ENCODE peak calls at places on chromosomes 6 and 20, in seven cellular contexts. S is A549; E is prostate gland; P is A673; B is tibial nerve; O is ovary; U is CD8-positive, alpha-beta T cell. V is an unnamed sample.
A peak's percentile ranks its signal among the peaks of the same experiment; 100 is the strongest.

GRCh38 chr6:73644941-73645591 is 8.7 kb downstream of the SLC17A5 start:
- DNase-seq in P (no peak), O (no peak), U (no peak), B (no peak), E (no peak), S (no peak), V (no peak)

GRCh38 chr6:157830354-157831017 is 7.4 kb downstream of the SNX9 start:
- DNase-seq in O (no peak), B (no peak), E (no peak), P (no peak), U (no peak), S (no peak), V (no peak)

GRCh38 chr6:142301421-142302391 is at the start of gene ADGRG6:
- DNase-seq in S (peak; percentile 7), E (peak; percentile 39), U (peak; percentile 34), B (no peak), O (no peak), P (peak; percentile 33), V (peak; percentile 80)

GRCh38 chr6:24385536-24386269 is 17.0 kb upstream of the MRS2 start:
- DNase-seq in U (no peak), B (no peak), E (no peak), O (no peak), S (no peak), P (no peak), V (no peak)

GRCh38 chr6:105424177-105424783 is 21.4 kb upstream of the PREP start:
- DNase-seq in E (no peak), B (peak; percentile 58), S (peak; percentile 31), O (peak; percentile 48), P (peak; percentile 77), U (peak; percentile 52), V (no peak)

GRCh38 chr6:18391018-18391417 is 3.9 kb downstream of the RNF144B start:
- DNase-seq in E (no peak), P (no peak), B (no peak), O (no peak), S (no peak), U (no peak), V (no peak)

GRCh38 chr6:2632368-2632767 is 118.4 kb downstream of the MYLK4 start:
- DNase-seq in U (no peak), S (no peak), O (no peak), B (no peak), E (no peak), P (no peak), V (no peak)

GRCh38 chr6:127481081-127481480 is 21.9 kb upstream of the KIAA0408 start:
- DNase-seq in S (no peak), P (no peak), E (no peak), U (no peak), O (no peak), B (no peak), V (no peak)

GRCh38 chr6:169959129-169960002 is 207.9 kb downstream of the ERMARD start:
- DNase-seq in B (no peak), S (no peak), U (peak; percentile 90), O (peak; percentile 38), P (no peak), E (peak; percentile 71), V (peak; percentile 68)

GRCh38 chr6:34513628-34514027 is 42.5 kb downstream of the SPDEF start:
- DNase-seq in S (no peak), E (no peak), O (no peak), B (no peak), P (no peak), U (no peak), V (no peak)

GRCh38 chr20:20367681-20368413 is at the start of gene INSM1:
- DNase-seq in E (no peak), O (no peak), S (no peak), U (no peak), B (no peak), P (peak; percentile 44), V (no peak)

GRCh38 chr6:26028753-26029569 is 58.3 kb upstream of the HFE start:
- DNase-seq in S (no peak), B (no peak), E (no peak), U (no peak), P (peak; percentile 26), O (no peak), V (no peak)

GRCh38 chr6:2695464-2696095 is 55.1 kb downstream of the MYLK4 start:
- DNase-seq in P (peak; percentile 44), O (no peak), E (no peak), U (no peak), S (no peak), B (no peak), V (no peak)

GRCh38 chr6:55388161-55388560 is 60.9 kb downstream of the GFRAL start:
- DNase-seq in P (no peak), U (no peak), O (no peak), E (no peak), B (no peak), S (no peak), V (no peak)

GRCh38 chr6:170128811-170129681 is 161.8 kb downstream of the DLL1 start:
- DNase-seq in O (peak; percentile 13), S (no peak), U (no peak), B (no peak), P (no peak), E (no peak), V (peak; percentile 59)

GRCh38 chr6:66568271-66568670 is 861.2 kb upstream of the EYS start:
- DNase-seq in U (no peak), B (no peak), O (no peak), E (no peak), P (no peak), S (no peak), V (no peak)

GRCh38 chr6:135880066-135880972 is 28.8 kb downstream of the PDE7B start:
- DNase-seq in B (no peak), E (no peak), O (no peak), S (peak; percentile 3), P (no peak), U (peak; percentile 70), V (no peak)

GRCh38 chr6:145147559-145147958 is 587.8 kb downstream of the EPM2A start:
- DNase-seq in E (no peak), S (no peak), O (no peak), U (no peak), B (no peak), P (no peak), V (no peak)

GRCh38 chr6:145151624-145152023 is 583.7 kb downstream of the EPM2A start:
- DNase-seq in B (no peak), E (no peak), P (no peak), S (no peak), U (no peak), O (no peak), V (no peak)

GRCh38 chr6:145143379-145143778 is 591.9 kb downstream of the EPM2A start:
- DNase-seq in O (no peak), U (no peak), E (no peak), B (no peak), S (no peak), P (no peak), V (no peak)

GRCh38 chr6:145148392-145149175 is 586.7 kb downstream of the EPM2A start:
- DNase-seq in S (peak; percentile 2), B (no peak), E (no peak), P (no peak), O (no peak), U (no peak), V (peak; percentile 66)

DNA sequence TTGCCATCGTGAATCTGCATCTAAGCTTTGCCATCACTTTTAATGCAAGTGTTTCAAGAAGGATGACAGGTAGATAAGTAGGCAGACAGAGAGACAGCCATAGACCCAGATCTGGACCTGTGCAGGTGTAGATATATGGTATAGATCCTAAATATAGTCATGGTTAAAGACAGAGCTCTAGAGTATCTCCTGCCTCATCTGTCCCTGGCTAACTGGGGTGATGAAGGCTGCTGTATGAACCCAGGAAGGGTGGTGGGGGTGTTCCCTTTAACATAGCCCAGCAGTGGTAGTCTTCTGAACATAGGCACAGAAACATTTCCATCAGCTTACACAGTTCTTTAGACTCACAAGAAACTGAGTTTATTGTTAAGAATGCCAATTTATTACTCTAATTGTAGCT is 587.3 kb downstream of the EPM2A start:
- DNase-seq in U (no peak), S (no peak), P (no peak), O (no peak), E (no peak), B (no peak), V (no peak)
- H3K27ac ChIP-seq in U (no peak overlapping the region), S (no peak overlapping the region), P (no peak overlapping the region), O (no peak overlapping the region), E (no peak overlapping the region), B (no peak overlapping the region), V (no peak overlapping the region)

GRCh38 chr6:41584205-41584604 is 38.0 kb downstream of the FOXP4 start:
- DNase-seq in U (no peak), E (no peak), S (no peak), O (no peak), P (no peak), B (no peak), V (no peak)
- H3K4me1 ChIP-seq in U (no peaks in the 10 kb centered on the region), E (peaks cover 9% of the 10 kb centered on the region), S (peaks cover 59% of the 10 kb centered on the region), O (no peaks in the 10 kb centered on the region), P (peaks cover 15% of the 10 kb centered on the region), B (no peaks in the 10 kb centered on the region), V (no peaks in the 10 kb centered on the region)

GRCh38 chr20:45097485-45098095 is 3.3 kb downstream of the KCNS1 start:
- DNase-seq in P (no peak), S (no peak), O (no peak), E (no peak), B (no peak), U (peak; percentile 58), V (peak; percentile 78)

GRCh38 chr20:45096781-45097180 is 4.1 kb downstream of the KCNS1 start:
- DNase-seq in O (no peak), B (no peak), S (no peak), P (no peak), U (no peak), E (no peak), V (no peak)

GRCh38 chr20:45100563-45101245 is at the start of gene KCNS1:
- DNase-seq in E (no peak), B (no peak), S (no peak), U (no peak), P (no peak), O (no peak), V (peak; percentile 72)

GRCh38 chr20:45095753-45096371 is 5.1 kb downstream of the KCNS1 start:
- DNase-seq in S (peak; percentile 55), O (peak; percentile 37), B (peak; percentile 77), E (peak; percentile 60), U (peak; percentile 54), P (peak; percentile 72), V (no peak)

DNA sequence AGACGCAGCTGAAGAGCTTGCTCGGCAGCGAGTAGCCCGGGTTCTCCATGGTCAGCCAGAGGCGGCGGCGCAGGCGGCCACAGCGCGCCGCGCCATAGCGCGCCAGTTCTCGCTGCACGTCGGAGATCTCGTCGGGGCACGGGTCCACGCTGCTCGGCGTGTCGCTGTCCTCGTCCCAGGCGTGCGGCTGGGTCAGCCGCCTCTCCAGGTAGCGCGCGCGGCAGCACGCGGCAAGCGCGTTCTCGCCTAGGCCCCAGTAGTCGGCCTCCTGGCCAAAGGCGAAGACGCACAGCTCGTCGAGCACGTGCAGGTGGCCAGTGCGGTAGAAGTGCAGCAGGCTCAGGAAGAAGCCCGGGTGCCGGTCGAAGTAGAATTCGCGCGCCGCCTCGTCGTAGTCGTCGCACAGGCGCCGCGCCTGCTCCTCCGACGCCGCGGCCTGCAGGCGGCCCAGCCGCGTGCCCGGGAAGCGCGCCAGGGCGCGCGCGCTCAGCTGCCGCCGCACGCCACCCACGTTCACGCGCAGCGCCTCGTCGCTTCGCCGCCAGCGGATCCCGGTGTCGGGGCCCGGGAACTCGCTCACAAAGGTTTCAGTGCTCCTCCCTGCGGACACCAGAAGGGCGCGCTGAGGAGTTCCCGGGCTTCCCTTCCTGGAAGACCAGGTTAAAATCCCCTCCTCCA is 2.7 kb downstream of the KCNS1 start:
- DNase-seq in B (no peak), O (no peak), S (no peak), P (peak; percentile 13), U (peak; percentile 23), E (no peak), V (no peak)
- TF ChIP-seq CTCF in B (no peak), O (no peak), S (no peak), P (peak; percentile 9), U (no peak), E (no peak), V (no peak)

GRCh38 chr6:156718647-156719394 is 58.4 kb upstream of the ARID1B start:
- DNase-seq in E (no peak), S (peak; percentile 40), P (no peak), B (no peak), O (peak; percentile 64), U (no peak), V (no peak)
- H3K27ac ChIP-seq in E (peak overlapping the region; percentile 95), S (peak overlapping the region; percentile 89), P (no peak overlapping the region), B (peak overlapping the region; percentile 80), O (peak overlapping the region; percentile 96), U (no peak overlapping the region), V (no peak overlapping the region)